ENCODE peak calls at places on chromosomes 3 and 15, in nine cellular contexts. One of them, this sample, is unnamed.

GRCh38 chr3:156747046-156747445 is 72.7 kb downstream of the TIPARP start:
- DNase-seq in body of pancreas: no peak
- DNase-seq in H1: no peak
- DNase-seq in tibial nerve: no peak
- DNase-seq in H7: no peak
- DNase-seq in GM12865: no peak
- DNase-seq in sigmoid colon: no peak
- DNase-seq in gastrocnemius medialis: no peak
- DNase-seq in left lung: no peak
- DNase-seq in this sample: no peak

GRCh38 chr3:184549793-184550585 is 11.6 kb upstream of the EPHB3 start:
- DNase-seq in body of pancreas: no peak
- DNase-seq in H1: no peak
- DNase-seq in tibial nerve: no peak
- DNase-seq in H7: peak; percentile 40
- DNase-seq in GM12865: no peak
- DNase-seq in sigmoid colon: no peak
- DNase-seq in gastrocnemius medialis: peak; percentile 34
- DNase-seq in left lung: no peak
- DNase-seq in this sample: no peak

GRCh38 chr3:125045965-125046364 is 9.8 kb downstream of the HEG1 start:
- DNase-seq in body of pancreas: no peak
- DNase-seq in H1: no peak
- DNase-seq in tibial nerve: no peak
- DNase-seq in H7: no peak
- DNase-seq in GM12865: no peak
- DNase-seq in sigmoid colon: no peak
- DNase-seq in gastrocnemius medialis: no peak
- DNase-seq in left lung: no peak
- DNase-seq in this sample: peak; percentile 44

GRCh38 chr3:192819001-192819569 is 91.7 kb upstream of the FGF12 start:
- DNase-seq in body of pancreas: no peak
- DNase-seq in H1: no peak
- DNase-seq in tibial nerve: no peak
- DNase-seq in H7: no peak
- DNase-seq in GM12865: peak; percentile 81
- DNase-seq in sigmoid colon: no peak
- DNase-seq in gastrocnemius medialis: no peak
- DNase-seq in left lung: no peak
- DNase-seq in this sample: no peak

GRCh38 chr3:106261396-106261795 is 392.6 kb upstream of the CBLB start:
- DNase-seq in body of pancreas: no peak
- DNase-seq in H1: no peak
- DNase-seq in tibial nerve: no peak
- DNase-seq in H7: no peak
- DNase-seq in GM12865: no peak
- DNase-seq in sigmoid colon: no peak
- DNase-seq in gastrocnemius medialis: no peak
- DNase-seq in left lung: no peak
- DNase-seq in this sample: no peak

GRCh38 chr3:10447527-10448260 is 57.7 kb downstream of the ATP2B2 start:
- DNase-seq in body of pancreas: no peak
- DNase-seq in H1: no peak
- DNase-seq in tibial nerve: no peak
- DNase-seq in H7: no peak
- DNase-seq in GM12865: no peak
- DNase-seq in sigmoid colon: no peak
- DNase-seq in gastrocnemius medialis: peak; percentile 72
- DNase-seq in left lung: no peak
- DNase-seq in this sample: no peak

GRCh38 chr3:186307594-186307993 is 54.4 kb downstream of the DGKG start:
- DNase-seq in body of pancreas: no peak
- DNase-seq in H1: no peak
- DNase-seq in tibial nerve: no peak
- DNase-seq in H7: no peak
- DNase-seq in GM12865: peak; percentile 29
- DNase-seq in sigmoid colon: no peak
- DNase-seq in gastrocnemius medialis: no peak
- DNase-seq in left lung: no peak
- DNase-seq in this sample: peak; percentile 69

GRCh38 chr3:52268036-52268435 is 10.4 kb downstream of the WDR82 start:
- DNase-seq in body of pancreas: no peak
- DNase-seq in H1: no peak
- DNase-seq in tibial nerve: no peak
- DNase-seq in H7: no peak
- DNase-seq in GM12865: no peak
- DNase-seq in sigmoid colon: no peak
- DNase-seq in gastrocnemius medialis: no peak
- DNase-seq in left lung: no peak
- DNase-seq in this sample: no peak

GRCh38 chr3:116339441-116340028 is 105.8 kb downstream of the LSAMP start:
- DNase-seq in body of pancreas: peak; percentile 10
- DNase-seq in H1: no peak
- DNase-seq in tibial nerve: no peak
- DNase-seq in H7: no peak
- DNase-seq in GM12865: no peak
- DNase-seq in sigmoid colon: peak; percentile 86
- DNase-seq in gastrocnemius medialis: no peak
- DNase-seq in left lung: peak; percentile 34
- DNase-seq in this sample: peak; percentile 65

GRCh38 chr3:187150599-187150998 is 11.3 kb upstream of the RPL39L start:
- DNase-seq in body of pancreas: no peak
- DNase-seq in H1: no peak
- DNase-seq in tibial nerve: no peak
- DNase-seq in H7: no peak
- DNase-seq in GM12865: peak; percentile 58
- DNase-seq in sigmoid colon: no peak
- DNase-seq in gastrocnemius medialis: no peak
- DNase-seq in left lung: no peak
- DNase-seq in this sample: peak; percentile 67

GRCh38 chr3:8474991-8475390 is 26.6 kb upstream of the LMCD1 start:
- DNase-seq in body of pancreas: no peak
- DNase-seq in H1: no peak
- DNase-seq in tibial nerve: no peak
- DNase-seq in H7: no peak
- DNase-seq in GM12865: no peak
- DNase-seq in sigmoid colon: no peak
- DNase-seq in gastrocnemius medialis: no peak
- DNase-seq in left lung: no peak
- DNase-seq in this sample: no peak
- H3K4me3 ChIP-seq in body of pancreas: no peak overlapping the region
- H3K4me3 ChIP-seq in H1: no peak overlapping the region
- H3K4me3 ChIP-seq in tibial nerve: no peak overlapping the region
- H3K4me3 ChIP-seq in H7: no peak overlapping the region
- H3K4me3 ChIP-seq in GM12865: no peak overlapping the region
- H3K4me3 ChIP-seq in sigmoid colon: no peak overlapping the region
- H3K4me3 ChIP-seq in gastrocnemius medialis: no peak overlapping the region
- H3K4me3 ChIP-seq in left lung: no peak overlapping the region
- H3K4me3 ChIP-seq in this sample: no peak overlapping the region

DNA sequence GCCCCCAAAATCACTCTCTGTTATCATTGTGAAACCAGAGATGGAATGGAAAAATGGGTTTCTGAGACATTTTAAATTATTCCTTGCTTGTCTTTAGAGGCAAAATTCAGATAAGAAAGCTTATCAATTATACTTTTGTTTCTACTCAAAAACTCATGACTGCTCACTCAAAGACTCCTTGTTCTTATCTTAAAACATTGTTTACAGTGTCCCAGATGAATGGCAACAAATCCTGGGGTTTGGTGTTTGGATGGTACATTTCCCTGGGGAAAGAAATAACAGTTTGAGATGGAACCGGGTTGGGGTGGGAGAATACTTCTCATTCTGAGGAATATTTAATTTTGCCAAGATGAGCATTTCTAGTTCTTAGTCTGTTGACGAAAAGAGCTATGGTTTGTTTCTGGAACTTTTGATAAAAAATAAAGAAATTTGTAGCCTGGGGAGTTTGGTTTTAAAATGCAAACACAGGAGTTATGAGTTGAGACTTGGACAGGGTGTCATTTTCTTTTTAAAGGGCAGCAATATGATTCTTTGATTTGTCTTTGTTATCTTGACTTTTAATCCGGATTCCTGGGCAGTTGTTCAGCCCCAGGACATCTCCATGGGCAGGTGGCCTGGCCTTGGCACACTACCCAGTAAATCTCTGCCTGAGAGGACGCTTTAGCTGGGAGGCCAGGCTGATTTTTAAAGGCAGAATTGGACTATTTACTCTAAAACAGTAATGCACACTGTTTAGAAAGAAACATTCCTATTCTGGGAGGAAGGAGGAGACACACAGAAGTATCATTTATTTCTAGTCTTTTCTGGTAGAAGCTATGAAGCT is 32.4 kb downstream of the BTD start:
- DNase-seq in body of pancreas: no peak
- DNase-seq in H1: no peak
- DNase-seq in tibial nerve: no peak
- DNase-seq in H7: no peak
- DNase-seq in GM12865: no peak
- DNase-seq in sigmoid colon: no peak
- DNase-seq in gastrocnemius medialis: peak; percentile 48
- DNase-seq in left lung: no peak
- DNase-seq in this sample: no peak
- H3K4me3 ChIP-seq in body of pancreas: no peak overlapping the region
- H3K4me3 ChIP-seq in H1: no peak overlapping the region
- H3K4me3 ChIP-seq in tibial nerve: no peak overlapping the region
- H3K4me3 ChIP-seq in H7: no peak overlapping the region
- H3K4me3 ChIP-seq in GM12865: no peak overlapping the region
- H3K4me3 ChIP-seq in sigmoid colon: no peak overlapping the region
- H3K4me3 ChIP-seq in gastrocnemius medialis: no peak overlapping the region
- H3K4me3 ChIP-seq in left lung: no peak overlapping the region
- H3K4me3 ChIP-seq in this sample: no peak overlapping the region

GRCh38 chr15:96355561-96356129 is 25.1 kb downstream of the NR2F2 start:
- DNase-seq in body of pancreas: no peak
- DNase-seq in H1: no peak
- DNase-seq in tibial nerve: no peak
- DNase-seq in H7: peak; percentile 37
- DNase-seq in GM12865: no peak
- DNase-seq in sigmoid colon: no peak
- DNase-seq in gastrocnemius medialis: no peak
- DNase-seq in left lung: no peak
- DNase-seq in this sample: no peak
- H3K4me3 ChIP-seq in body of pancreas: no peak overlapping the region
- H3K4me3 ChIP-seq in H1: no peak overlapping the region
- H3K4me3 ChIP-seq in tibial nerve: peak overlapping the region; percentile 81
- H3K4me3 ChIP-seq in H7: no peak overlapping the region
- H3K4me3 ChIP-seq in GM12865: no peak overlapping the region
- H3K4me3 ChIP-seq in sigmoid colon: no peak overlapping the region
- H3K4me3 ChIP-seq in gastrocnemius medialis: no peak overlapping the region
- H3K4me3 ChIP-seq in left lung: no peak overlapping the region
- H3K4me3 ChIP-seq in this sample: peak overlapping the region; percentile 65

GRCh38 chr15:52789601-52790165 is 453 bp downstream of the ONECUT1 start:
- DNase-seq in body of pancreas: peak; percentile 57
- DNase-seq in H1: no peak
- DNase-seq in tibial nerve: no peak
- DNase-seq in H7: peak; percentile 70
- DNase-seq in GM12865: peak; percentile 32
- DNase-seq in sigmoid colon: no peak
- DNase-seq in gastrocnemius medialis: no peak
- DNase-seq in left lung: no peak
- DNase-seq in this sample: no peak
- H3K4me3 ChIP-seq in body of pancreas: peak overlapping the region; percentile 57
- H3K4me3 ChIP-seq in H1: peak overlapping the region; percentile 42
- H3K4me3 ChIP-seq in tibial nerve: peak overlapping the region; percentile 42
- H3K4me3 ChIP-seq in H7: peak overlapping the region; percentile 54
- H3K4me3 ChIP-seq in GM12865: peak overlapping the region; percentile 44
- H3K4me3 ChIP-seq in sigmoid colon: peak overlapping the region; percentile 23
- H3K4me3 ChIP-seq in gastrocnemius medialis: peak overlapping the region; percentile 71
- H3K4me3 ChIP-seq in left lung: peak overlapping the region; percentile 38
- H3K4me3 ChIP-seq in this sample: peak overlapping the region; percentile 45